ENCODE peak calls at places on chromosomes 7 and 10, in eight cellular contexts. F is suprapubic skin, U is BJ, S is HepG2, Q is AG04450, C is Peyer's patch, H is fibroblast of lung, Y is fibroblast of the aortic adventitia. L is an unnamed sample.
A peak's percentile ranks its signal among the peaks of the same experiment; 100 is the strongest.

GRCh38 chr7:126689037-126689436 is 563.7 kb downstream of the GRM8 start:
- DNase-seq in F (no peak), U (no peak), S (no peak), Q (no peak), C (no peak), H (no peak), Y (no peak), L (no peak)

GRCh38 chr7:121994625-121995410 is 121.9 kb downstream of the PTPRZ1 start:
- DNase-seq in F (peak; percentile 78), U (peak; percentile 16), S (peak; percentile 70), Q (peak; percentile 55), C (no peak), H (peak; percentile 84), Y (peak; percentile 90), L (peak; percentile 63)

GRCh38 chr7:134792968-134793367 is 13.5 kb downstream of the CALD1 start:
- DNase-seq in F (no peak), U (no peak), S (no peak), Q (no peak), C (no peak), H (no peak), Y (peak; percentile 39), L (no peak)

GRCh38 chr10:79404690-79405131 is 40.7 kb downstream of the ZCCHC24 start:
- DNase-seq in F (peak; percentile 69), U (no peak), S (no peak), Q (no peak), C (no peak), H (no peak), Y (no peak), L (no peak)

GRCh38 chr7:231030-231857 is 38.9 kb downstream of the FAM20C start:
- DNase-seq in F (no peak), U (no peak), S (no peak), Q (no peak), C (no peak), H (no peak), Y (no peak), L (no peak)

GRCh38 chr10:34528320-34528719 is 286.8 kb downstream of the PARD3 start:
- DNase-seq in F (no peak), U (peak; percentile 62), S (peak; percentile 41), Q (peak; percentile 81), C (no peak), H (peak; percentile 79), Y (peak; percentile 92), L (no peak)

GRCh38 chr10:86313621-86314041 is 53.0 kb downstream of the GRID1 start:
- DNase-seq in F (peak; percentile 34), U (no peak), S (no peak), Q (no peak), C (no peak), H (no peak), Y (no peak), L (no peak)

GRCh38 chr7:92331508-92331907 is 85.7 kb downstream of the ANKIB1 start:
- DNase-seq in F (no peak), U (no peak), S (no peak), Q (no peak), C (no peak), H (no peak), Y (no peak), L (no peak)

GRCh38 chr10:19979628-19980027 is 163.4 kb downstream of the PLXDC2 start:
- DNase-seq in F (no peak), U (no peak), S (no peak), Q (no peak), C (no peak), H (no peak), Y (no peak), L (no peak)

GRCh38 chr7:20825555-20825954 is 38.9 kb upstream of the SP8 start:
- DNase-seq in F (no peak), U (no peak), S (no peak), Q (no peak), C (no peak), H (no peak), Y (no peak), L (no peak)

GRCh38 chr7:1468203-1468602 is 8.9 kb upstream of the MICALL2 start:
- DNase-seq in F (no peak), U (no peak), S (no peak), Q (no peak), C (no peak), H (no peak), Y (no peak), L (no peak)

GRCh38 chr7:1468899-1469298 is 9.6 kb upstream of the MICALL2 start:
- DNase-seq in F (no peak), U (no peak), S (no peak), Q (no peak), C (no peak), H (no peak), Y (no peak), L (no peak)

GRCh38 chr7:1463685-1464223 is 4.5 kb upstream of the MICALL2 start:
- DNase-seq in F (no peak), U (no peak), S (no peak), Q (no peak), C (no peak), H (no peak), Y (peak; percentile 14), L (no peak)

GRCh38 chr7:1464694-1465093 is 5.4 kb upstream of the MICALL2 start:
- DNase-seq in F (no peak), U (no peak), S (no peak), Q (no peak), C (no peak), H (no peak), Y (no peak), L (no peak)

GRCh38 chr7:1466524-1467271 is 7.4 kb upstream of the MICALL2 start:
- DNase-seq in F (no peak), U (peak; percentile 29), S (peak; percentile 93), Q (no peak), C (peak; percentile 31), H (peak; percentile 62), Y (peak; percentile 56), L (no peak)
- H3K4me3 ChIP-seq in F (no peak overlapping the region), U (no peak overlapping the region), S (peak overlapping the region; percentile 34), Q (no peak overlapping the region), C (no peak overlapping the region), H (no peak overlapping the region), Y (no peak overlapping the region), L (no peak overlapping the region)

DNA sequence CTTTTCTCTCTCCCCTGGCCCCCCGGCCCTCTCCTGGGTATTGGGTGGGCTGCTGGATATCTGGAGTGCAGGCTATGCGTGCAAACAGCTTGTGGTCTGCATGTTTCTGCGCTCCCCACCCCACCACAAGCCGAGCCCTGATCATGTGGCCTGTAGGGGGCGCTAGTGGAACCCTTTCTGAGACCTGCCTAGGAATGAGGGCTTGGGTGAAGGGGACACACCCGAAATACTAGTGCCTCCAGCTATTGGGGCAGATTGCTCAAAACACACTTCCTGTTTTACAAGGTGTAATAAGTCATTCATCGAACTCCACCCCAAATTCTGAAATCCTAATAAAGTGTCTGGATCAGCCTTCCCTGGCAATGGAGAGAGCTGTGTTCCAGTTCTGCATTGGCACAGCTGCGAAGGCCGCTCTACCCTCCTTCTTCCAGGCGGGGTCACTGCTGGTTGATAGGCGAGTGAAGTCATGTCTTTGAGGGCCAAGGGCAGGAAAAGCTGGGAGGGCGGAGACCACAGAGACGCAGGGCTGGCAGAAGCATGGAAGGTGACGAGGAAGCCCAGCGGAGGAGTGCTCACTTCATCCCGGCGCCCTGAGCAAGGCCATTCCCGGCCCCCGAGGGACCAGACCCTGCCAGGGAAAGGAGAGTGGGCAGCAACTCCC is 19.8 kb upstream of the PRRT4 start:
- DNase-seq in F (no peak), U (no peak), S (no peak), Q (no peak), C (no peak), H (no peak), Y (peak; percentile 26), L (no peak)
- H3K4me3 ChIP-seq in F (no peak overlapping the region), U (no peak overlapping the region), S (no peak overlapping the region), Q (no peak overlapping the region), C (no peak overlapping the region), H (no peak overlapping the region), Y (no peak overlapping the region), L (no peak overlapping the region)

GRCh38 chr7:12686894-12687212 is 580 bp upstream of the ARL4A start:
- DNase-seq in F (no peak), U (no peak), S (no peak), Q (no peak), C (no peak), H (no peak), Y (no peak), L (no peak)

GRCh38 chr7:12687213-12688171 is at the start of gene ARL4A:
- DNase-seq in F (peak; percentile 100), U (peak; percentile 80), S (peak; percentile 98), Q (peak; percentile 96), C (peak; percentile 98), H (peak; percentile 99), Y (peak; percentile 98), L (peak; percentile 94)

GRCh38 chr7:12692479-12693259 is 5.2 kb downstream of the ARL4A start:
- DNase-seq in F (no peak), U (no peak), S (no peak), Q (no peak), C (no peak), H (no peak), Y (no peak), L (peak; percentile 13)

GRCh38 chr7:12692035-12692434 is 4.6 kb downstream of the ARL4A start:
- DNase-seq in F (no peak), U (no peak), S (no peak), Q (no peak), C (no peak), H (no peak), Y (no peak), L (no peak)

GRCh38 chr7:12690041-12690878 is 2.8 kb downstream of the ARL4A start:
- DNase-seq in F (no peak), U (no peak), S (no peak), Q (no peak), C (no peak), H (no peak), Y (no peak), L (no peak)
- H3K4me3 ChIP-seq in F (peak overlapping the region; percentile 83), U (no peak overlapping the region), S (peak overlapping the region; percentile 54), Q (peak overlapping the region; percentile 51), C (peak overlapping the region; percentile 12), H (no peak overlapping the region), Y (peak overlapping the region; percentile 52), L (no peak overlapping the region)

GRCh38 chr7:76513817-76514799 is 3.8 kb downstream of the UPK3B start:
- DNase-seq in F (peak; percentile 69), U (no peak), S (no peak), Q (no peak), C (no peak), H (no peak), Y (no peak), L (no peak)

GRCh38 chr7:76515999-76516443 is 5.7 kb downstream of the UPK3B start:
- DNase-seq in F (no peak), U (no peak), S (peak; percentile 47), Q (no peak), C (no peak), H (no peak), Y (no peak), L (peak; percentile 28)

GRCh38 chr7:76512941-76513816 is 2.8 kb downstream of the UPK3B start:
- DNase-seq in F (no peak), U (no peak), S (peak; percentile 54), Q (no peak), C (no peak), H (no peak), Y (no peak), L (no peak)

GRCh38 chr7:76509931-76510877 is at the start of gene UPK3B:
- DNase-seq in F (no peak), U (no peak), S (no peak), Q (no peak), C (no peak), H (no peak), Y (no peak), L (no peak)

DNA sequence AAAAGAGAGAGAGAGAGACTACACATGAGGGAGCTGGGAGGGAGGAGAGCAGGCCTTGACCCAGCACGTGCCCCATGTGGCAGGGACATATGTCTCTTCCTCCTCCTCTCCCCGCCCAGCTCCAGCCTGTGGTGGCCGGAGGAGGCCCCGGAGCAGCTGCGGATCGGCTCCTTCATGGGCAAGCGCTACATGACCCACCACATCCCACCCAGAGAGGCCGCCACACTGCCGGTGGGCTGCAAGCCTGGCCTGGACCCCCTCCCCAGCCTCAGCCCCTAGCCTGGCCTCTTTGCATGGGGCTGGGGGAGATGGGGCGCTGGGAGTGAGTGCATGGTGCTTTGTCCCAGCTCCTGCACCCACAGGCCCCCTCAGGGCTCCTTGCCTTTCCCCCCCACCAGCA is 4.6 kb downstream of the UPK3B start:
- DNase-seq in F (peak; percentile 73), U (no peak), S (no peak), Q (no peak), C (no peak), H (no peak), Y (no peak), L (no peak)
- H3K4me3 ChIP-seq in F (no peak overlapping the region), U (no peak overlapping the region), S (no peak overlapping the region), Q (no peak overlapping the region), C (no peak overlapping the region), H (no peak overlapping the region), Y (no peak overlapping the region), L (no peak overlapping the region)